ENCODE peak calls at places on chromosomes 1 and 21, in six cellular contexts. L, N, K, I, A and Q are unnamed samples.

GRCh38 chr1:197675475-197676324 is 99.6 kb downstream of the DENND1B start:
- DNase-seq in N (no peak), A (no peak), I (no peak), L (no peak), K (no peak), Q (no peak)

GRCh38 chr1:40711465-40712404 is 20.2 kb downstream of the NFYC start:
- DNase-seq in N (no peak), K (peak), A (no peak), I (no peak), L (no peak), Q (no peak)

GRCh38 chr1:230515451-230516145 is 89.5 kb upstream of the PGBD5 start:
- DNase-seq in A (no peak), I (no peak), L (no peak), K (no peak), N (peak), Q (no peak)

GRCh38 chr1:81834921-81835698 is 34.4 kb downstream of the ADGRL2 start:
- DNase-seq in A (no peak), N (no peak), L (no peak), K (no peak), I (no peak), Q (no peak)

GRCh38 chr1:84968101-84968500 is 28.8 kb downstream of the MCOLN2 start:
- DNase-seq in N (no peak), K (no peak), I (no peak), A (no peak), L (no peak), Q (no peak)

GRCh38 chr21:38329176-38329575 is 72.4 kb downstream of the KCNJ15 start:
- DNase-seq in L (no peak), I (no peak), N (no peak), K (no peak), A (no peak), Q (no peak)

GRCh38 chr1:41681331-41682136 is 197.1 kb upstream of the EDN2 start:
- DNase-seq in N (no peak), I (no peak), L (no peak), A (no peak), K (no peak), Q (no peak)

GRCh38 chr1:246220495-246221065 is 286.5 kb downstream of the SMYD3 start:
- DNase-seq in N (no peak), K (no peak), A (no peak), I (no peak), L (no peak), Q (no peak)

GRCh38 chr21:42474982-42475381 is 21.0 kb downstream of the RSPH1 start:
- DNase-seq in L (no peak), K (no peak), A (no peak), I (no peak), N (no peak), Q (no peak)

GRCh38 chr21:40631201-40631600 is 215.8 kb downstream of the DSCAM start:
- DNase-seq in L (no peak), N (no peak), I (no peak), A (no peak), K (no peak), Q (no peak)

GRCh38 chr1:180358649-180359048 is 128.6 kb downstream of the LHX4 start:
- DNase-seq in I (no peak), A (no peak), K (no peak), N (no peak), L (no peak), Q (no peak)

GRCh38 chr1:42937141-42937696 is 21.4 kb downstream of the SLC2A1 start:
- DNase-seq in I (no peak), A (no peak), K (peak), L (no peak), N (no peak), Q (no peak)

GRCh38 chr1:240998024-240998423 is 359.0 kb downstream of the RGS7 start:
- DNase-seq in K (no peak), I (no peak), L (no peak), N (no peak), A (no peak), Q (no peak)

GRCh38 chr1:67801903-67802302 is 31.4 kb downstream of the GNG12 start:
- DNase-seq in N (no peak), I (no peak), L (no peak), A (no peak), K (no peak), Q (no peak)

GRCh38 chr1:224922404-224923164 is 6.9 kb upstream of the DNAH14 start:
- DNase-seq in I (no peak), L (peak), A (peak), N (peak), K (peak), Q (peak)

GRCh38 chr1:185533596-185533995 is 200.6 kb upstream of the HMCN1 start:
- DNase-seq in I (no peak), N (no peak), L (no peak), A (no peak), K (no peak), Q (no peak)

GRCh38 chr1:53090227-53091147 is 28.5 kb downstream of the PODN start:
- DNase-seq in L (no peak), N (no peak), A (peak), K (no peak), I (no peak), Q (no peak)

GRCh38 chr1:39800471-39800835 is 11.8 kb upstream of the BMP8B start:
- DNase-seq in A (no peak), K (no peak), I (no peak), N (no peak), L (no peak), Q (no peak)

GRCh38 chr1:151944110-151944858 is 35.0 kb upstream of the THEM4 start:
- DNase-seq in L (no peak), N (no peak), I (no peak), K (no peak), A (peak), Q (no peak)

GRCh38 chr21:32413697-32414578 is 1.4 kb downstream of the EVA1C start:
- DNase-seq in I (no peak), K (no peak), L (no peak), A (no peak), N (no peak), Q (no peak)

GRCh38 chr21:32411366-32412161 is 942 bp upstream of the EVA1C start:
- DNase-seq in N (peak), K (no peak), L (no peak), I (no peak), A (peak), Q (no peak)

GRCh38 chr21:32410916-32411315 is 1.6 kb upstream of the EVA1C start:
- DNase-seq in N (no peak), K (no peak), I (no peak), L (no peak), A (no peak), Q (no peak)

GRCh38 chr21:32412998-32413504 is 545 bp downstream of the EVA1C start:
- DNase-seq in A (no peak), N (no peak), I (no peak), L (no peak), K (no peak), Q (no peak)

GRCh38 chr21:32412162-32412997 is at the start of gene EVA1C:
- DNase-seq in I (no peak), N (peak), K (no peak), A (peak), L (no peak), Q (no peak)
- TF ChIP-seq POLR2AphosphoS5 in I (no peak), N (no peak), K (no peak), A (no peak), L (no peak), Q (no peak)

DNA sequence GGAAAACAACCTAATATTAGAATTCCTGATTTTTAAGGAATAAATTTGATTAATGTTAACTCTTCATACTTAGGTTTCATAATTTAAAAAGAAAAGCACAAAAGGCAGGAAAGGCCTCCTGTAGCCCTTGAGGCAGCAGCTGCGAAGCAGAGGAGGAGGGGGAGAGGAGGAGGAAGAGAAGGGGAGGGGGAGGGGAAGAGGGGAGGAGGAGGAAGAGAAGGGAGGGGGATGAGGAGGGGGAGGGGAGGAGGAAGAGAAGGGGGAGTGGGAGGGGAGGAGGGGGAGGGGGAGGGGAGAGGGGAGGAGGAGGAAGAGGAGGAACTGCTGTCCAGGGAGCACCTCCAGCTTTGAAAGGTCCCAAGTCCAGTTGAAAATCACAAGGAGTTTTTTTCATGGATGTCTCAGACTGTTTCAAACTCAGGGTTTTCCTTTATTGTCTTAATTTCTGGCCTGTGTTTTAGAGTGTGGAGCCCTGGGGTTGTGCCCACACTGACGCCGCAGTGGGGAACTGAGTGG is 35.1 kb upstream of the DIP2A start:
- DNase-seq in K (no peak), N (no peak), I (no peak), L (no peak), A (no peak), Q (no peak)
- TF ChIP-seq POLR2A in K (no peak), N (no peak), I (no peak), L (no peak), A (no peak), Q (no peak)

GRCh38 chr1:3598051-3598471 is 13.2 kb downstream of the MEGF6 start:
- DNase-seq in N (no peak), A (peak), L (no peak), I (no peak), K (no peak), Q (no peak)
- TF ChIP-seq TAF1 in N (no peak), A (no peak), L (no peak), I (no peak), K (no peak), Q (no peak)

GRCh38 chr1:20237646-20238045 is 51.3 kb upstream of the PLA2G2C start:
- DNase-seq in L (no peak), I (no peak), K (no peak), A (no peak), N (no peak), Q (no peak)
- TF ChIP-seq POLR2AphosphoS5 in L (no peak), I (no peak), K (no peak), A (no peak), N (no peak), Q (no peak)

DNA sequence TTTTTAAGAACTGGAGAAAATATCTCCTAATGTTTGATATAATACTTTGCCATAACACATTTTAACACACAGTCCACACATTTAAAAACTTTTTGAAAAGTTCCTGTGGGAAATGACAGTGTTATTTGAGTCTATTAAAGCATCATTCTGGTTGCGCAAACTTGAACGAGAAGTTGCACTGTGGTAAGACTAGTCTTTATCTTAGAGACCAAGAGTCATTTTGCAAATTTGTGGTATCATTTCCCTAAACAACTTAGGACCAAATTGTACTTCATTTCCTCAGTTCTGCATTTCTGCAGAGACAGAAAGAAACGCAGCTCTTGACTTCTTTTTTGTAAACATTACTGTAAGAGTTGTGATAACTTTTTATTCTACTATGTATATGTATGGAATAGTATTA is at the start of gene RGS18:
- DNase-seq in A (no peak), L (peak), K (no peak), I (no peak), N (no peak), Q (no peak)
- TF ChIP-seq POLR2A in A (no peak), L (no peak), K (no peak), I (no peak), N (no peak), Q (no peak)

GRCh38 chr1:244964112-244964971 is 100.0 kb upstream of the HNRNPU start:
- DNase-seq in I (no peak), N (no peak), K (peak), A (no peak), L (no peak), Q (no peak)
- TF ChIP-seq TAF1 in I (no peak), N (no peak), K (no peak), A (no peak), L (no peak), Q (no peak)

GRCh38 chr1:63679589-63679988 is 86.4 kb downstream of the PGM1 start:
- DNase-seq in I (no peak), N (no peak), L (no peak), K (no peak), A (no peak), Q (no peak)

GRCh38 chr1:63674865-63675815 is 81.9 kb downstream of the PGM1 start:
- DNase-seq in A (no peak), K (no peak), L (no peak), N (no peak), I (no peak), Q (no peak)

GRCh38 chr1:63677497-63677896 is 84.3 kb downstream of the PGM1 start:
- DNase-seq in A (no peak), K (no peak), N (no peak), L (no peak), I (no peak), Q (no peak)

GRCh38 chr1:63679076-63679475 is 85.9 kb downstream of the PGM1 start:
- DNase-seq in I (no peak), L (no peak), N (no peak), K (no peak), A (no peak), Q (no peak)

DNA sequence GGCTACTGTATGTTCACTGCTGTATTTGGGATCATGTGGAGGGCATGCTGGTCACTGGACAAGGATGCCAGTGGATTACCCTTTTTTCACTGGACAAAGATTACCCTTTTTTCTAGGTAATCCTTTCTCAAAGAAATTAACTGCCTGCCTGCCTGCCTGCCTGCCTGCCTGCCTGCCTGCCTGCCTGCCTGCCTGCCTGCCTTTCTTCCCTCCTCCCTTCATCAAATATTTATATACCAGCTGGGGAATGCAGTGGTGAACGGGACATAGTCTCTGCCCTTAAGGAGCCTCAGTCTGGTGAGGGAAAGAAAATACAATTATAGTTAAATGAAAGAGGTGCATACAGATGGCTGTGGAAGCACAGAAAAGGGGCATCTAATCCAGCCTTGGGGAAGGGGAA is 85.0 kb downstream of the PGM1 start:
- DNase-seq in A (no peak), K (peak), L (no peak), N (no peak), I (no peak), Q (no peak)
- TF ChIP-seq POLR2AphosphoS5 in A (no peak), K (no peak), L (no peak), N (no peak), I (no peak), Q (no peak)

GRCh38 chr21:44871576-44872265 is 1.8 kb downstream of the PTTG1IP start:
- DNase-seq in K (peak), A (no peak), I (no peak), L (no peak), N (no peak), Q (no peak)

GRCh38 chr21:44868707-44869106 is 4.8 kb downstream of the PTTG1IP start:
- DNase-seq in I (no peak), K (no peak), N (no peak), A (no peak), L (no peak), Q (no peak)

GRCh38 chr21:44867999-44868700 is 5.3 kb downstream of the PTTG1IP start:
- DNase-seq in L (no peak), K (no peak), A (no peak), N (no peak), I (no peak), Q (no peak)

GRCh38 chr21:44870748-44871495 is 2.6 kb downstream of the PTTG1IP start:
- DNase-seq in I (no peak), K (peak), A (no peak), L (no peak), N (no peak), Q (no peak)

DNA sequence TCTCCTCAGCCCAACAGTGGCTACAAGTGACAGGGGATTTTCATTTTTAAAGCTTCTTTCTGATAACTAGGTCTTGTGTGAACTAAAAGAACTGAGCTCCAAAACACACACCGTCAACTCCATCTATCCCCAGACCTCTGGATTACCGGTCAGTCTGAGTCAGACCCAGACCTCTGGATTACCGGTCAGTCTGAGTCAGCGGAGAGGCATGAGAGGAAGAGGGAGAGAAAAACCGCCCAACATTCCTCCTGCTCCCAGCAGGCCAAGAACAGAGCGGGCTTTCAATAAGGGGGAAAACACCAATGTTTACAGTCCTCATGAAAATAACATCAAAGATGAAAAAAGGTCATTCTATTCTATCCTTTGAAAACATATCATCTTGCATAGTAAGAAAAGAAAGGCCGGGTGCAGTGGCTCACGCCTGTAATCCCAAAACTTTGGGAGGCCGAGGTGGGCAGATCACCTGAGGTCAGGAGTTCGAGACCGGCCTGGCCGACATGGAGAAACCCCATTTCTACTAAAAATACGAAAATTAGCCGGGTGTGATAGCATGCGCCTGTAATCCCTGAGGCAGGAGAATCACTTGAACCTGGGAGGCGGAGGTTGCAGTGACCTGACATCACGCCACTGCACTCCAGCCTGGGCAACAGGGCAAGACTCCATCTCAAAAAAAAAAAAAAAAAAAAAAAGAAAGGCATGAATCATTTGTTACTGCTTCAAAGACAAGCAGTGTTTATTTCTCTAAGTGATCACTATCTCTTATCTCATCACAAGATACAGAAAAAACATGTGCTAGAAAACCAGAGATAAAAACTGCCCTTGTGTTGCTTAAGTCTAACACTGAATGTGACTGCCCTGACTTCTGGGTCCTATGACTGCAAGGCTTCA is 3.4 kb downstream of the PTTG1IP start:
- DNase-seq in A (no peak), N (no peak), L (no peak), I (no peak), K (peak), Q (no peak)
- TF ChIP-seq POLR2A in A (no peak), N (no peak), L (no peak), I (no peak), K (peak), Q (no peak)